ENCODE peak calls at places on chromosomes 16 and 17, in seven cellular contexts. C is cardiac muscle cell, V is lower lobe of right lung, U is H9, E is esophagus muscularis mucosa, K is colonic mucosa, T is GM23338. Y is an unnamed sample.

GRCh38 chr17:43372273-43372911 is 26.4 kb upstream of the ARL4D start:
- DNase-seq in C (peak; percentile 52), V (no peak), U (no peak), E (no peak), K (no peak), T (no peak), Y (no peak)

GRCh38 chr17:78890111-78890897 is 12.7 kb downstream of the CEP295NL start:
- DNase-seq in C (no peak), V (peak; percentile 89), U (no peak), E (no peak), K (peak; percentile 44), T (no peak), Y (peak; percentile 89)

GRCh38 chr17:46979023-46979870 is at the start of gene RPRML:
- DNase-seq in C (peak; percentile 61), V (peak; percentile 45), U (peak; percentile 77), E (no peak), K (peak; percentile 32), T (peak; percentile 64), Y (no peak)

GRCh38 chr16:9844361-9844760 is 337.9 kb downstream of the GRIN2A start:
- DNase-seq in C (no peak), V (no peak), U (no peak), E (peak; percentile 89), K (no peak), T (no peak), Y (no peak)

GRCh38 chr17:38724337-38724988 is 5.7 kb upstream of the CISD3 start:
- DNase-seq in C (no peak), V (no peak), U (no peak), E (no peak), K (peak; percentile 72), T (no peak), Y (no peak)

GRCh38 chr17:76476736-76477135 is 9.3 kb downstream of the AANAT start:
- DNase-seq in C (no peak), V (no peak), U (no peak), E (no peak), K (no peak), T (no peak), Y (no peak)

GRCh38 chr17:68302666-68303065 is 11.4 kb downstream of the ARSG start:
- DNase-seq in C (no peak), V (no peak), U (no peak), E (no peak), K (no peak), T (no peak), Y (no peak)

GRCh38 chr17:40937384-40937819 is at the start of gene KRT23:
- DNase-seq in C (no peak), V (no peak), U (peak; percentile 44), E (no peak), K (no peak), T (peak; percentile 31), Y (no peak)

GRCh38 chr16:86975445-86975844 is 341.7 kb downstream of the C16orf95 start:
- DNase-seq in C (peak; percentile 65), V (no peak), U (peak; percentile 85), E (no peak), K (no peak), T (peak; percentile 82), Y (no peak)

GRCh38 chr17:63932008-63932561 is at the start of gene CD79B:
- DNase-seq in C (no peak), V (no peak), U (no peak), E (no peak), K (no peak), T (no peak), Y (no peak)

GRCh38 chr17:39920218-39921210 is 2.1 kb upstream of the GSDMB start:
- DNase-seq in C (no peak), V (no peak), U (no peak), E (no peak), K (no peak), T (peak; percentile 19), Y (no peak)

GRCh38 chr16:66270333-66270927 is 96.1 kb upstream of the CDH5 start:
- DNase-seq in C (peak; percentile 80), V (peak; percentile 84), U (peak; percentile 90), E (no peak), K (peak; percentile 58), T (peak; percentile 87), Y (peak; percentile 69)

GRCh38 chr17:12521416-12521815 is 144.3 kb upstream of the MYOCD start:
- DNase-seq in C (no peak), V (no peak), U (no peak), E (no peak), K (no peak), T (no peak), Y (no peak)

GRCh38 chr17:40522250-40522960 is 21.0 kb upstream of the TNS4 start:
- DNase-seq in C (no peak), V (no peak), U (no peak), E (no peak), K (no peak), T (no peak), Y (peak; percentile 4)

GRCh38 chr16:57127037-57127763 is 34.8 kb downstream of the CPNE2 start:
- DNase-seq in C (no peak), V (no peak), U (no peak), E (no peak), K (no peak), T (no peak), Y (no peak)

GRCh38 chr17:70599198-70599597 is 429.9 kb downstream of the KCNJ2 start:
- DNase-seq in C (no peak), V (no peak), U (no peak), E (no peak), K (no peak), T (no peak), Y (no peak)

GRCh38 chr16:52488837-52489289 is 58.1 kb downstream of the TOX3 start:
- DNase-seq in C (no peak), V (no peak), U (no peak), E (no peak), K (peak; percentile 57), T (no peak), Y (no peak)

GRCh38 chr17:78223765-78224164 is 7.7 kb upstream of the TMEM235 start:
- DNase-seq in C (no peak), V (no peak), U (no peak), E (no peak), K (no peak), T (no peak), Y (no peak)

DNA sequence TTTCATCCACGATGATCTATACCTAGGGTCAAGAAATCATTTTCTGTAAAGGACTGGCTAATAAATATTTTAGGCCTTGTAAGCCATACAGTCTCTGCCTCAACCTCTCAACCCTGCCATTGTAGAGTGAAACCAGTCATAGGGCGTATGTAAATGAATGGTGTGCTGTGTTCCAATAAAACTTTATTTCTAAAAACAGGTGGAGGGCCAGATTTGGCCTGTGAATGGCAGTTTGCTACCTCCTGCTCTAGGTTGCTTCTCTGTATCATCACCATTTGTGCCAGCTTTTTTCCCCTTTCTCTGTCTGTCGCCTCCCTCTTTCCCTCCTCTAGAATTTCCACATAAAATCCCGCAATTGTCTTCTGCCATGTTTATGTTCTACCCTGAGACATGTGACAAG is 181.7 kb downstream of the XYLT1 start:
- DNase-seq in C (no peak), V (no peak), U (no peak), E (no peak), K (no peak), T (no peak), Y (no peak)
- TF ChIP-seq CTCF in C (no peak), V (no peak), U (no peak), E (no peak), K (no peak), T (no peak), Y (no peak)

GRCh38 chr17:75326587-75326955 is 37.3 kb upstream of the SLC25A19 start:
- DNase-seq in C (no peak), V (no peak), U (no peak), E (no peak), K (no peak), T (no peak), Y (no peak)

GRCh38 chr17:75327757-75328156 is 38.5 kb upstream of the SLC25A19 start:
- DNase-seq in C (no peak), V (no peak), U (no peak), E (no peak), K (no peak), T (peak; percentile 69), Y (no peak)

GRCh38 chr17:75323043-75323591 is 33.9 kb upstream of the SLC25A19 start:
- DNase-seq in C (peak; percentile 91), V (peak; percentile 83), U (peak; percentile 90), E (peak; percentile 97), K (peak; percentile 94), T (peak; percentile 97), Y (peak; percentile 84)

GRCh38 chr17:75325348-75325747 is 36.1 kb upstream of the SLC25A19 start:
- DNase-seq in C (no peak), V (no peak), U (no peak), E (no peak), K (no peak), T (no peak), Y (no peak)

GRCh38 chr17:75325827-75326586 is 36.8 kb upstream of the SLC25A19 start:
- DNase-seq in C (no peak), V (no peak), U (no peak), E (no peak), K (no peak), T (no peak), Y (no peak)
- H3K27ac ChIP-seq in C (peak overlapping the region; percentile 52), V (peak overlapping the region; percentile 53), U (no peak overlapping the region), E (peak overlapping the region; percentile 64), K (peak overlapping the region; percentile 15), T (peak overlapping the region; percentile 84), Y (peak overlapping the region; percentile 2)

DNA sequence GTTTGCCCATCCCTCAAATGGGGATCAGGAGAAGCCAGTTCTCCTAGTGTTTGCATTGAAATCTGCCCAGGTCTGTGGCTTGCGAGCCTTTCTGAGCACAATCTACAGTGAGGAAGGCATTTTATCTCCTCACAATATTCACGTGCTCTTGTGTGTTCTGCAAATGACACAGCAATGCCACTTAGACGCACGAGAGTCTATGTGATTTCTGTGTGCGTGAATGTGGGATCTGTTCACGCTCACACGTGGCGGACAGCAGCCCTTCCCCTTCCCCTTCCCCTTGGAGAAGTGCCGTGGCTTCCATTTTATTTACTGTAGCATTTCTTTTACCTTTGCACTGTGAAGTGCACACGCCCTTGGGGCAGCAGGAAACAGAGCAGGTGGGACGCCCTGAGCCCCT is 17.7 kb upstream of the CBFA2T3 start:
- DNase-seq in C (no peak), V (no peak), U (no peak), E (no peak), K (no peak), T (no peak), Y (peak; percentile 8)
- H3K4me1 ChIP-seq in C (peaks cover 12% of the 10 kb centered on the region), V (no peaks in the 10 kb centered on the region), U (no peaks in the 10 kb centered on the region), E (no peaks in the 10 kb centered on the region), K (no peaks in the 10 kb centered on the region), T (peaks cover 8% of the 10 kb centered on the region), Y (no peaks in the 10 kb centered on the region)

DNA sequence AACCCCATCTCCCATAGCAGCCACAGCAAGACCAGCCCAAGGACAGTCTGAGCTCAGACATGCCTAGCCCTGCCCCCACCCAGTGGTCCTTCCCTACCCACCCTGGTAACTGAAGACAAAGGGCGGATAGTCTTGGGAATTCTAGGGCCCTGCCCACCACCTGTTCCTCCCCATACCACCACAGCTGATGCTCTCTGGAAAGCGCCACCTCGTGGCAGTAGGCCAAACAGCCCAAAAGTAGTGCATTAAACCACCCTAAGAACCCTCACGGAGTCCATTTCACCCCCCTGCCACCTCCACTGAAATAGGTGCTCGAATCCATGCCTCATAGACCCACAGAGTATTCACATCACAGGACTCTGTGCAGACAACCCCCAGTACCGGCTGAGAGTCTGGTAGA is 1021.4 kb downstream of the CDH8 start:
- DNase-seq in C (no peak), V (no peak), U (peak; percentile 57), E (no peak), K (no peak), T (peak; percentile 44), Y (no peak)
- TF ChIP-seq CTCF in C (no peak), V (no peak), U (peak; percentile 57), E (no peak), K (no peak), T (peak; percentile 62), Y (no peak)

GRCh38 chr16:84194018-84194417 is 3.1 kb downstream of the ADAD2 start:
- DNase-seq in C (no peak), V (no peak), U (no peak), E (no peak), K (no peak), T (no peak), Y (no peak)
- H3K27ac ChIP-seq in C (no peak overlapping the region), V (no peak overlapping the region), U (no peak overlapping the region), E (no peak overlapping the region), K (no peak overlapping the region), T (no peak overlapping the region), Y (no peak overlapping the region)

Y was measured in left lung.